ENCODE peak calls at places on chromosomes 5 and 9, in ten cellular contexts. V, O, C, M, L, B, Y, J, E and G are unnamed samples.

GRCh38 chr5:124528838-124529237 is 217.6 kb downstream of the ZNF608 start:
- DNase-seq in V (no peak), O (no peak), C (no peak), M (no peak), L (no peak), B (no peak), Y (no peak), J (peak), E (no peak), G (no peak)

GRCh38 chr5:26024774-26025173 is 1013.6 kb downstream of the CDH9 start:
- DNase-seq in V (no peak), O (peak), C (no peak), M (no peak), L (no peak), B (no peak), Y (no peak), J (no peak), E (no peak), G (peak)

GRCh38 chr5:172862165-172862801 is 28.2 kb downstream of the ERGIC1 start:
- DNase-seq in V (no peak), O (no peak), C (no peak), M (no peak), L (no peak), B (no peak), Y (no peak), J (peak), E (no peak), G (no peak)

GRCh38 chr9:136268318-136268717 is 22.7 kb upstream of the QSOX2 start:
- DNase-seq in V (no peak), O (peak), C (peak), M (no peak), L (no peak), B (no peak), Y (no peak), J (no peak), E (no peak), G (no peak)

GRCh38 chr5:111930407-111930806 is 173.4 kb upstream of the NREP start:
- DNase-seq in V (no peak), O (no peak), C (peak), M (no peak), L (no peak), B (no peak), Y (no peak), J (no peak), E (no peak), G (no peak)

GRCh38 chr9:19441730-19442129 is 32.9 kb downstream of the ACER2 start:
- DNase-seq in V (no peak), O (no peak), C (no peak), M (no peak), L (no peak), B (no peak), Y (no peak), J (peak), E (no peak), G (no peak)

GRCh38 chr5:150570333-150570732 is 62.4 kb downstream of the NDST1 start:
- DNase-seq in V (no peak), O (no peak), C (no peak), M (no peak), L (no peak), B (no peak), Y (no peak), J (no peak), E (no peak), G (no peak)

GRCh38 chr9:79578891-79579290 is 7.1 kb downstream of the TLE4 start:
- DNase-seq in V (no peak), O (no peak), C (peak), M (no peak), L (no peak), B (no peak), Y (no peak), J (no peak), E (no peak), G (no peak)

GRCh38 chr9:75588808-75589207 is 301.7 kb upstream of the PCSK5 start:
- DNase-seq in V (no peak), O (no peak), C (peak), M (no peak), L (no peak), B (no peak), Y (no peak), J (no peak), E (no peak), G (no peak)

GRCh38 chr9:71303351-71303750 is 181.9 kb upstream of the TRPM3 start:
- DNase-seq in V (no peak), O (no peak), C (peak), M (no peak), L (no peak), B (no peak), Y (no peak), J (no peak), E (no peak), G (no peak)

GRCh38 chr5:2253063-2253653 is 370.4 kb upstream of the IRX4 start:
- DNase-seq in V (no peak), O (no peak), C (no peak), M (no peak), L (no peak), B (no peak), Y (no peak), J (no peak), E (no peak), G (no peak)